ENCODE peak calls at places on chromosomes 16 and 17, in nine cellular contexts. R is activated T-helper 1 cell treated with anti-CD3 and anti-CD28 coated beads, Interleukin-2, amount 50 U/mL, for 16 hours; D is activated CD8-positive, alpha-beta memory T cell treated with anti-CD3 and anti-CD28 coated beads for 4 hours; L is CD8-positive, alpha-beta memory T cell; E is CD4-positive, CD25-positive, alpha-beta regulatory T cell; T is activated CD4-positive, alpha-beta T cell treated with anti-CD3 and anti-CD28 coated beads, Interleukin-2, amount 50 U/mL, for 48 hours; Q is amniotic stem cell; K is cardiac fibroblast; W is HCEC 1CT. M is an unnamed sample.

GRCh38 chr17:81976332-81977210 is 858 bp upstream of the ASPSCR1 start:
- DNase-seq in R (no peak), D (no peak), L (no peak), E (peak), T (peak), Q (no peak), K (no peak), W (no peak), M (no peak)

GRCh38 chr17:75856062-75856681 is 1.0 kb upstream of the WBP2 start:
- DNase-seq in R (no peak), D (no peak), L (no peak), E (peak), T (peak), Q (no peak), K (no peak), W (no peak), M (no peak)

GRCh38 chr16:3574195-3574594 is 3.0 kb downstream of the NLRC3 start:
- DNase-seq in R (no peak), D (no peak), L (peak), E (no peak), T (no peak), Q (no peak), K (no peak), W (no peak), M (no peak)

GRCh38 chr16:48393843-48394703 is 8.9 kb upstream of the SIAH1 start:
- DNase-seq in R (no peak), D (no peak), L (no peak), E (no peak), T (peak), Q (no peak), K (peak), W (peak), M (no peak)

GRCh38 chr16:75226550-75227360 is 8.0 kb downstream of the CTRB1 start:
- DNase-seq in R (no peak), D (no peak), L (no peak), E (no peak), T (no peak), Q (no peak), K (no peak), W (peak), M (no peak)

GRCh38 chr17:14311979-14312378 is 11.1 kb downstream of the HS3ST3B1 start:
- DNase-seq in R (no peak), D (no peak), L (no peak), E (no peak), T (no peak), Q (no peak), K (no peak), W (no peak), M (no peak)

GRCh38 chr16:19540241-19540970 is 15.1 kb upstream of the VPS35L start:
- DNase-seq in R (no peak), D (no peak), L (no peak), E (no peak), T (no peak), Q (no peak), K (no peak), W (no peak), M (no peak)

GRCh38 chr16:81366316-81366932 is 51.7 kb downstream of the GAN start:
- DNase-seq in R (no peak), D (no peak), L (no peak), E (peak), T (no peak), Q (no peak), K (peak), W (peak), M (no peak)

M was measured in SIG-M5.